ENCODE peak calls at places on chromosome 12, in nine cellular contexts. O, R, C, N, W, X, H, D and Z are unnamed samples.
A peak's percentile ranks its signal among the peaks of the same experiment; 100 is the strongest.

GRCh38 chr12:67681145-67681778 is 32.7 kb downstream of the DYRK2 start:
- DNase-seq in W (no peak), N (peak; percentile 35), O (no peak), R (peak; percentile 93), D (no peak), H (peak; percentile 94), X (no peak), C (no peak), Z (no peak)

GRCh38 chr12:121781751-121782615 is 11.5 kb downstream of the RHOF start:
- DNase-seq in N (no peak), W (peak; percentile 79), H (peak; percentile 61), D (no peak), R (no peak), O (peak; percentile 34), X (peak; percentile 46), C (peak; percentile 75), Z (no peak)

GRCh38 chr12:30598889-30599288 is 96.8 kb downstream of the IPO8 start:
- DNase-seq in N (no peak), R (no peak), X (no peak), C (no peak), D (no peak), H (no peak), W (peak; percentile 34), O (no peak), Z (no peak)

GRCh38 chr12:27635349-27635972 is 60.8 kb upstream of the REP15 start:
- DNase-seq in O (no peak), D (no peak), W (peak; percentile 64), N (no peak), R (peak; percentile 66), C (no peak), H (peak; percentile 74), X (no peak), Z (no peak)

GRCh38 chr12:57152408-57153038 is 5.1 kb upstream of the LRP1-AS start:
- DNase-seq in N (peak; percentile 78), O (no peak), C (no peak), R (no peak), W (no peak), X (no peak), D (peak; percentile 66), H (no peak), Z (no peak)

GRCh38 chr12:8648598-8649205 is 13.9 kb downstream of the MFAP5 start:
- DNase-seq in X (peak; percentile 48), R (no peak), N (no peak), C (peak; percentile 86), W (no peak), O (no peak), D (no peak), H (no peak), Z (no peak)

GRCh38 chr12:53195516-53196420 is 11.3 kb downstream of the ITGB7 start:
- DNase-seq in R (peak; percentile 44), X (no peak), H (no peak), D (no peak), W (no peak), O (no peak), C (no peak), N (no peak), Z (no peak)

GRCh38 chr12:123055281-123055766 is 74.8 kb downstream of the ARL6IP4 start:
- DNase-seq in O (no peak), H (no peak), D (no peak), N (no peak), R (no peak), X (no peak), C (no peak), W (peak; percentile 37), Z (peak; percentile 90)

GRCh38 chr12:132414634-132415340 is 75.2 kb upstream of the FBRSL1 start:
- DNase-seq in R (peak; percentile 63), D (peak; percentile 48), C (peak; percentile 82), W (peak; percentile 88), H (peak; percentile 60), N (peak; percentile 66), O (peak; percentile 80), X (peak; percentile 75), Z (peak; percentile 67)

GRCh38 chr12:6613776-6614512 is 6.8 kb upstream of the CHD4 start:
- DNase-seq in R (peak; percentile 98), N (peak; percentile 86), H (peak; percentile 99), D (peak; percentile 97), C (peak; percentile 54), W (peak; percentile 91), X (peak; percentile 60), O (peak; percentile 51), Z (peak; percentile 98)

GRCh38 chr12:123942911-123943648 is 29.6 kb downstream of the CCDC92 start:
- DNase-seq in H (no peak), D (no peak), X (no peak), W (no peak), R (no peak), O (no peak), C (no peak), N (no peak), Z (no peak)

GRCh38 chr12:125198647-125199046 is 133.4 kb downstream of the AACS start:
- DNase-seq in C (no peak), X (no peak), R (no peak), O (no peak), N (no peak), H (no peak), D (no peak), W (no peak), Z (no peak)

GRCh38 chr12:79886917-79887519 is 47.9 kb downstream of the PPP1R12A start:
- DNase-seq in D (no peak), C (no peak), N (no peak), R (peak; percentile 56), O (peak; percentile 18), X (no peak), H (peak; percentile 67), W (peak; percentile 71), Z (no peak)

GRCh38 chr12:132424118-132424438 is 65.9 kb upstream of the FBRSL1 start:
- DNase-seq in H (no peak), N (no peak), X (no peak), D (no peak), R (no peak), W (peak; percentile 74), O (no peak), C (no peak), Z (no peak)

GRCh38 chr12:108399514-108399913 is 60.4 kb upstream of the CMKLR1 start:
- DNase-seq in C (no peak), H (no peak), R (no peak), W (no peak), O (no peak), D (no peak), N (peak; percentile 47), X (no peak), Z (peak; percentile 15)

GRCh38 chr12:127893875-127894635 is 372.9 kb upstream of the TMEM132C start:
- DNase-seq in H (no peak), X (no peak), D (peak; percentile 10), O (no peak), N (no peak), R (no peak), W (peak; percentile 11), C (no peak), Z (no peak)

GRCh38 chr12:122126713-122127597 is 47.1 kb downstream of the IL31 start:
- DNase-seq in N (no peak), X (no peak), R (no peak), D (no peak), O (no peak), H (no peak), W (no peak), C (no peak), Z (peak; percentile 63)

GRCh38 chr12:43835656-43836454 is at the start of gene TMEM117:
- DNase-seq in C (peak; percentile 62), D (peak; percentile 69), H (peak; percentile 68), R (peak; percentile 71), O (peak; percentile 54), N (peak; percentile 34), W (peak; percentile 58), X (peak; percentile 56), Z (peak; percentile 84)

GRCh38 chr12:69583203-69583602 is 2.1 kb upstream of the CCT2 start:
- DNase-seq in N (no peak), C (no peak), O (no peak), W (peak; percentile 56), H (no peak), R (peak; percentile 42), X (no peak), D (no peak), Z (no peak)

GRCh38 chr12:89781161-89781560 is 72.5 kb upstream of the ATP2B1 start:
- DNase-seq in R (no peak), H (no peak), X (no peak), N (no peak), W (no peak), D (no peak), C (no peak), O (no peak), Z (no peak)

GRCh38 chr12:105596731-105597130 is 266.2 kb downstream of the C12orf75 start:
- DNase-seq in D (no peak), R (no peak), W (no peak), O (no peak), N (no peak), X (no peak), C (no peak), H (no peak), Z (no peak)

GRCh38 chr12:105538880-105539279 is 208.4 kb downstream of the C12orf75 start:
- DNase-seq in R (no peak), O (no peak), C (no peak), D (no peak), H (peak; percentile 53), N (no peak), X (no peak), W (no peak), Z (no peak)

GRCh38 chr12:124207617-124208016 is 87.3 kb upstream of the RFLNA start:
- DNase-seq in D (no peak), H (no peak), O (no peak), X (no peak), R (no peak), W (no peak), N (no peak), C (no peak), Z (no peak)

GRCh38 chr12:125091401-125091800 is 26.2 kb downstream of the AACS start:
- DNase-seq in O (no peak), W (no peak), R (no peak), D (no peak), C (no peak), X (no peak), H (no peak), N (no peak), Z (no peak)